ENCODE peak calls at places on chromosomes 13 and 19, in four cellular contexts. One of them, this sample, is unnamed.

GRCh38 chr13:97951376-97951775 is 2.1 kb upstream of the IPO5 start:
- DNase-seq in GM12878: no peak
- DNase-seq in H1: no peak
- DNase-seq in HepG2: no peak
- DNase-seq in this sample: no peak

GRCh38 chr13:101624981-101625380 is 172.5 kb downstream of the ITGBL1 start:
- DNase-seq in GM12878: no peak
- DNase-seq in H1: no peak
- DNase-seq in HepG2: no peak
- DNase-seq in this sample: no peak

GRCh38 chr13:99191900-99192399 is 8.7 kb upstream of the UBAC2 start:
- DNase-seq in GM12878: no peak
- DNase-seq in H1: no peak
- DNase-seq in HepG2: no peak
- DNase-seq in this sample: no peak

GRCh38 chr19:45419396-45419795 is 4.3 kb downstream of the ERCC1 start:
- DNase-seq in GM12878: no peak
- DNase-seq in H1: no peak
- DNase-seq in HepG2: no peak
- DNase-seq in this sample: no peak

GRCh38 chr19:40363128-40363527 is 14.6 kb downstream of the PLD3 start:
- DNase-seq in GM12878: no peak
- DNase-seq in H1: no peak
- DNase-seq in HepG2: no peak
- DNase-seq in this sample: no peak

GRCh38 chr13:48000559-48001126 is 430 bp downstream of the SUCLA2 start:
- DNase-seq in GM12878: no peak
- DNase-seq in H1: no peak
- DNase-seq in HepG2: no peak
- DNase-seq in this sample: no peak

GRCh38 chr19:1672038-1672768 is 19.8 kb upstream of the TCF3 start:
- DNase-seq in GM12878: no peak
- DNase-seq in H1: peak
- DNase-seq in HepG2: no peak
- DNase-seq in this sample: peak

GRCh38 chr13:96238861-96239260 is 149.0 kb downstream of the HS6ST3 start:
- DNase-seq in GM12878: no peak
- DNase-seq in H1: no peak
- DNase-seq in HepG2: no peak
- DNase-seq in this sample: no peak

GRCh38 chr19:7083076-7083956 is 13.8 kb downstream of the ZNF557 start:
- DNase-seq in GM12878: no peak
- DNase-seq in H1: no peak
- DNase-seq in HepG2: no peak
- DNase-seq in this sample: no peak
- TF ChIP-seq TCF12 in GM12878: no peak
- TF ChIP-seq TCF12 in H1: peak
- TF ChIP-seq TCF12 in HepG2: no peak
- TF ChIP-seq TCF12 in this sample: no peak

GRCh38 chr13:25046274-25046984 is 49.5 kb upstream of the PABPC3 start:
- DNase-seq in GM12878: no peak
- DNase-seq in H1: no peak
- DNase-seq in HepG2: no peak
- DNase-seq in this sample: peak
- TF ChIP-seq YY1 in GM12878: no peak
- TF ChIP-seq YY1 in H1: no peak
- TF ChIP-seq YY1 in HepG2: no peak
- TF ChIP-seq YY1 in this sample: no peak

GRCh38 chr13:73076013-73076412 is 17.2 kb downstream of the KLF5 start:
- DNase-seq in GM12878: no peak
- DNase-seq in H1: no peak
- DNase-seq in HepG2: no peak
- DNase-seq in this sample: no peak

GRCh38 chr13:73077867-73078266 is 19.1 kb downstream of the KLF5 start:
- DNase-seq in GM12878: no peak
- DNase-seq in H1: no peak
- DNase-seq in HepG2: no peak
- DNase-seq in this sample: no peak

GRCh38 chr13:73082471-73082870 is 23.7 kb downstream of the KLF5 start:
- DNase-seq in GM12878: no peak
- DNase-seq in H1: no peak
- DNase-seq in HepG2: no peak
- DNase-seq in this sample: no peak

GRCh38 chr13:73081256-73081915 is 22.6 kb downstream of the KLF5 start:
- DNase-seq in GM12878: no peak
- DNase-seq in H1: no peak
- DNase-seq in HepG2: no peak
- DNase-seq in this sample: no peak

GRCh38 chr13:73079359-73079758 is 20.6 kb downstream of the KLF5 start:
- DNase-seq in GM12878: no peak
- DNase-seq in H1: no peak
- DNase-seq in HepG2: no peak
- DNase-seq in this sample: no peak
- H3K4me2 ChIP-seq in GM12878: no peak
- H3K4me2 ChIP-seq in H1: no peak
- H3K4me2 ChIP-seq in HepG2: no peak
- H3K4me2 ChIP-seq in this sample: no peak

DNA sequence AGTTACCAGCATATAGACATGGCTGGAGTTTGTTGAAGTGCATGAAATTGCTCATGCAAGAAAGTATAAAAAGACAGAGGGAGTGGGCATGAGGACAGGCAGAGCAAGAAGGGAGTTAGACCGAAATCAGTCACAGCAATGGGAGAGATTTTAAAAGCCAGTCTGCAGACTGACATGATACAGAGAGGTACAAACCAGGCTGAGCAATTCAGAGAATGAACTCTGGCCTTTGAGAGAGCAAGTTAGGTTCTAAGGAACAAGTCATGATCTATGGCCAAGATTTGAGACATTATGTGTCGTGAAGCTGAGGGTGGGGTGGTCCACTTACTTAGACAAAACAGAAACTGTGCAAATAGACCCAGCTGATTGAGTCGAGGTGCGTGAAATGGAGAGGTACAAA is 93.4 kb upstream of the TSC22D1 start:
- DNase-seq in GM12878: no peak
- DNase-seq in H1: no peak
- DNase-seq in HepG2: no peak
- DNase-seq in this sample: no peak
- TF ChIP-seq TCF12 in GM12878: no peak
- TF ChIP-seq TCF12 in H1: no peak
- TF ChIP-seq TCF12 in HepG2: no peak
- TF ChIP-seq TCF12 in this sample: no peak

DNA sequence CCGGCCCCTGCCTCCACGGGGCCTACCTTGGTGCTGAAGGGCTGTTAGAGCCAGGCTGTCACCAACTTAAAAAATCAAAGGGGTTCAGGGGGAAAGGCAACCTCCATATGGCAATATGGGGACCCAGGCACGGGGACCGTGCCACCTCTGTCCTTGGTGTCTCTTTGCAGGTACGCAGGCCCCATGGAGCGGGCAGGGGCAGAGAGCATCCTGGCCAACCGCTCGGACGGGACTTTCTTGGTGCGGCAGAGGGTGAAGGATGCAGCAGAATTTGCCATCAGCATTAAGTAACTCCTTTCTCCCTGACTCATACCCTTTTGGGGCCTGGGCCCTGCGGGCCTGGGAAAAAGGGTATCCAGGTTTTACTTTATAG is 39.6 kb upstream of the ADGRE1 start:
- DNase-seq in GM12878: no peak
- DNase-seq in H1: no peak
- DNase-seq in HepG2: no peak
- DNase-seq in this sample: no peak
- TF ChIP-seq YY1 in GM12878: no peak
- TF ChIP-seq YY1 in H1: no peak
- TF ChIP-seq YY1 in HepG2: no peak
- TF ChIP-seq YY1 in this sample: no peak

DNA sequence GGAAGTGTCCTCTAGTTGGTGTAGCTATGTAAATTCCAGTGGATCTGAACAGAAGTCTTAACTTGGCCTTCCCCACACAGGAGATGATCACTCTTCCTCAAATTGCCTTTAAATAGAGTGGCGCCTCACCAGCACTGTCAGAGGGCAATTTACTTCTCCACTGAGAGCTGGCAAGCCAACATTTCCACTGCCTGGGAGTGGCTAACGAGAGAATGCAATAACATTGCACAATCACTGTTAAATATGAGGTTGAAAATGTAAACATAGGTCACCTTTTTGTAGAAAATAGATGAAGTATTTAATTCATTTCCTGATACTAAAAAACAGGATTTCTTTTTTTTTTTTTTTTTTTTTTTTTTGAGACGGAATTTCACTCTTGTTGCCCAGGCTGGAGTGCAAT is 55.4 kb upstream of the UBL3 start:
- DNase-seq in GM12878: no peak
- DNase-seq in H1: no peak
- DNase-seq in HepG2: peak
- DNase-seq in this sample: no peak
- H3K4me2 ChIP-seq in GM12878: no peak
- H3K4me2 ChIP-seq in H1: no peak
- H3K4me2 ChIP-seq in HepG2: no peak
- H3K4me2 ChIP-seq in this sample: no peak

GRCh38 chr13:112813552-112813951 is 123.7 kb downstream of the ATP11A start:
- DNase-seq in GM12878: no peak
- DNase-seq in H1: no peak
- DNase-seq in HepG2: no peak
- DNase-seq in this sample: no peak
- TF ChIP-seq TCF12 in GM12878: no peak
- TF ChIP-seq TCF12 in H1: no peak
- TF ChIP-seq TCF12 in HepG2: no peak
- TF ChIP-seq TCF12 in this sample: no peak

DNA sequence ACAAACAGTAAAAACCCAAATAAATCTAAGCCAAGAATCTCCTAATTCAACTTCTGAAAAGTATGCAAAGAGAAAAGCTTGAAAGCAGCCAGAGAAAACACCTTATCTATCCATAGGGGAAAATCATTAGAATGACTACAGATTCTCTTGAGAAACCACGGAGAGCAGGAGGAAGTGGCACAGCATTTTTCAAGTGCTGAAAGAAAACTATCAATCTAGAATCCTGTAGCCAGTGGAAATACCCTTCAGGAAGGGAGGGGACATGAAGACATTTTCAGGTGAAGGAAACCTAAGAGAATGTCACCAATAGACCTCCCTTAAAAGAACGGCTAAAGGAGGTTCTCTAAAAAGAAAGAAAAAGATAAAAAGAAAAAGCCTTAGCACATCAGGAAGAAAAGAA is 66.2 kb upstream of the XPO4 start:
- DNase-seq in GM12878: peak
- DNase-seq in H1: no peak
- DNase-seq in HepG2: no peak
- DNase-seq in this sample: no peak
- TF ChIP-seq YY1 in GM12878: no peak
- TF ChIP-seq YY1 in H1: no peak
- TF ChIP-seq YY1 in HepG2: no peak
- TF ChIP-seq YY1 in this sample: no peak

GRCh38 chr19:49599378-49600298 is 8.7 kb downstream of the PRR12 start:
- DNase-seq in GM12878: no peak
- DNase-seq in H1: no peak
- DNase-seq in HepG2: no peak
- DNase-seq in this sample: no peak

GRCh38 chr19:49595819-49596404 is 4.9 kb downstream of the PRR12 start:
- DNase-seq in GM12878: no peak
- DNase-seq in H1: no peak
- DNase-seq in HepG2: no peak
- DNase-seq in this sample: no peak

GRCh38 chr19:49596954-49597702 is 6.1 kb downstream of the PRR12 start:
- DNase-seq in GM12878: no peak
- DNase-seq in H1: no peak
- DNase-seq in HepG2: no peak
- DNase-seq in this sample: no peak

GRCh38 chr19:49596407-49596806 is 5.4 kb downstream of the PRR12 start:
- DNase-seq in GM12878: no peak
- DNase-seq in H1: no peak
- DNase-seq in HepG2: no peak
- DNase-seq in this sample: no peak

DNA sequence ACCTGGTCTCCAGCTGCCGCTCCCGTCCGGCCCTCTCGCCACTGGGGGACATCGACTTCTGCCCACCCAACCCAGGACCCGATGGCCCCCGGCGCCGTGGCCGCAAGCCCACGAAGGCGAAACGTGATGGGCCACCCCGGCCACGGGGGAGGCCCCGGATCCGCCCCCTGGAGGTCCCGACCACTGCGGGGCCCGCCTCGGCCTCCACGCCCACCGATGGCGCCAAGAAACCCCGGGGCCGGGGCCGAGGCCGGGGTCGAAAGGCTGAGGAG is 6.7 kb downstream of the PRR12 start:
- DNase-seq in GM12878: no peak
- DNase-seq in H1: no peak
- DNase-seq in HepG2: no peak
- DNase-seq in this sample: no peak
- H3K4me2 ChIP-seq in GM12878: no peak
- H3K4me2 ChIP-seq in H1: no peak
- H3K4me2 ChIP-seq in HepG2: no peak
- H3K4me2 ChIP-seq in this sample: no peak